ENCODE peak calls at places on chromosome 1, in seven cellular contexts. One of them, this sample, is unnamed.

GRCh38 chr1:120133228-120133927 is 42.9 kb downstream of the SEC22B start:
- DNase-seq in HCT116: no peak
- DNase-seq in HepG2: no peak
- DNase-seq in SK-N-SH: peak; percentile 1
- DNase-seq in H1: no peak
- DNase-seq in GM12878: no peak
- DNase-seq in K562: no peak
- DNase-seq in this sample: no peak

GRCh38 chr1:159786966-159787365 is 6.2 kb downstream of the DUSP23 start:
- DNase-seq in HCT116: no peak
- DNase-seq in HepG2: no peak
- DNase-seq in SK-N-SH: peak; percentile 49
- DNase-seq in H1: no peak
- DNase-seq in GM12878: no peak
- DNase-seq in K562: no peak
- DNase-seq in this sample: no peak

GRCh38 chr1:93779540-93780121 is 98.0 kb upstream of the BCAR3 start:
- DNase-seq in HCT116: peak; percentile 83
- DNase-seq in HepG2: no peak
- DNase-seq in SK-N-SH: no peak
- DNase-seq in H1: peak; percentile 36
- DNase-seq in GM12878: no peak
- DNase-seq in K562: no peak
- DNase-seq in this sample: peak; percentile 72

GRCh38 chr1:246788895-246789338 is 64.7 kb downstream of the SCCPDH start:
- DNase-seq in HCT116: no peak
- DNase-seq in HepG2: no peak
- DNase-seq in SK-N-SH: no peak
- DNase-seq in H1: no peak
- DNase-seq in GM12878: no peak
- DNase-seq in K562: no peak
- DNase-seq in this sample: no peak

GRCh38 chr1:229148041-229148671 is 122.8 kb upstream of the RAB4A start:
- DNase-seq in HCT116: no peak
- DNase-seq in HepG2: peak; percentile 94
- DNase-seq in SK-N-SH: peak; percentile 61
- DNase-seq in H1: peak; percentile 15
- DNase-seq in GM12878: no peak
- DNase-seq in K562: peak; percentile 86
- DNase-seq in this sample: no peak

GRCh38 chr1:3789421-3790300 is 6.6 kb downstream of the LRRC47 start:
- DNase-seq in HCT116: no peak
- DNase-seq in HepG2: no peak
- DNase-seq in SK-N-SH: no peak
- DNase-seq in H1: no peak
- DNase-seq in GM12878: no peak
- DNase-seq in K562: no peak
- DNase-seq in this sample: no peak

GRCh38 chr1:242086093-242086492 is 87.2 kb upstream of the MAP1LC3C start:
- DNase-seq in HCT116: no peak
- DNase-seq in HepG2: no peak
- DNase-seq in SK-N-SH: no peak
- DNase-seq in H1: peak; percentile 13
- DNase-seq in GM12878: no peak
- DNase-seq in K562: no peak
- DNase-seq in this sample: no peak

GRCh38 chr1:205392650-205393049 is 29.2 kb downstream of the LEMD1 start:
- DNase-seq in HCT116: no peak
- DNase-seq in HepG2: no peak
- DNase-seq in SK-N-SH: no peak
- DNase-seq in H1: no peak
- DNase-seq in GM12878: no peak
- DNase-seq in K562: no peak
- DNase-seq in this sample: no peak

GRCh38 chr1:59543211-59543668 is 246.3 kb downstream of the FGGY start:
- DNase-seq in HCT116: no peak
- DNase-seq in HepG2: peak; percentile 59
- DNase-seq in SK-N-SH: no peak
- DNase-seq in H1: no peak
- DNase-seq in GM12878: no peak
- DNase-seq in K562: no peak
- DNase-seq in this sample: no peak

GRCh38 chr1:43881415-43881814 is 52.2 kb upstream of the ARTN start:
- DNase-seq in HCT116: no peak
- DNase-seq in HepG2: no peak
- DNase-seq in SK-N-SH: peak; percentile 62
- DNase-seq in H1: no peak
- DNase-seq in GM12878: no peak
- DNase-seq in K562: no peak
- DNase-seq in this sample: no peak

GRCh38 chr1:88117597-88117996 is 566.5 kb upstream of the PKN2 start:
- DNase-seq in HCT116: no peak
- DNase-seq in HepG2: peak; percentile 20
- DNase-seq in SK-N-SH: no peak
- DNase-seq in H1: no peak
- DNase-seq in GM12878: no peak
- DNase-seq in K562: no peak
- DNase-seq in this sample: no peak

GRCh38 chr1:93964777-93965200 is 55.6 kb upstream of the GCLM start:
- DNase-seq in HCT116: no peak
- DNase-seq in HepG2: peak; percentile 90
- DNase-seq in SK-N-SH: no peak
- DNase-seq in H1: no peak
- DNase-seq in GM12878: peak; percentile 8
- DNase-seq in K562: no peak
- DNase-seq in this sample: no peak

GRCh38 chr1:221435510-221435909 is 306.4 kb downstream of the DUSP10 start:
- DNase-seq in HCT116: peak; percentile 46
- DNase-seq in HepG2: peak; percentile 17
- DNase-seq in SK-N-SH: peak; percentile 58
- DNase-seq in H1: no peak
- DNase-seq in GM12878: no peak
- DNase-seq in K562: peak; percentile 32
- DNase-seq in this sample: no peak

GRCh38 chr1:188170446-188170845 is 1341.7 kb downstream of the PLA2G4A start:
- DNase-seq in HCT116: no peak
- DNase-seq in HepG2: no peak
- DNase-seq in SK-N-SH: peak; percentile 23
- DNase-seq in H1: no peak
- DNase-seq in GM12878: no peak
- DNase-seq in K562: no peak
- DNase-seq in this sample: no peak

GRCh38 chr1:156705918-156706646 is 699 bp upstream of the CRABP2 start:
- DNase-seq in HCT116: no peak
- DNase-seq in HepG2: peak; percentile 23
- DNase-seq in SK-N-SH: peak; percentile 90
- DNase-seq in H1: peak; percentile 86
- DNase-seq in GM12878: no peak
- DNase-seq in K562: peak; percentile 94
- DNase-seq in this sample: no peak

GRCh38 chr1:178417858-178418257 is 78.9 kb downstream of the CLEC20A start:
- DNase-seq in HCT116: peak; percentile 88
- DNase-seq in HepG2: peak; percentile 53
- DNase-seq in SK-N-SH: no peak
- DNase-seq in H1: no peak
- DNase-seq in GM12878: no peak
- DNase-seq in K562: no peak
- DNase-seq in this sample: peak; percentile 79

GRCh38 chr1:180167021-180167701 is 12.5 kb downstream of the QSOX1 start:
- DNase-seq in HCT116: no peak
- DNase-seq in HepG2: no peak
- DNase-seq in SK-N-SH: peak; percentile 62
- DNase-seq in H1: no peak
- DNase-seq in GM12878: no peak
- DNase-seq in K562: no peak
- DNase-seq in this sample: no peak

GRCh38 chr1:63343922-63344321 is 21.6 kb downstream of the FOXD3 start:
- DNase-seq in HCT116: no peak
- DNase-seq in HepG2: no peak
- DNase-seq in SK-N-SH: no peak
- DNase-seq in H1: no peak
- DNase-seq in GM12878: no peak
- DNase-seq in K562: no peak
- DNase-seq in this sample: no peak

GRCh38 chr1:46274224-46275029 is 26.9 kb downstream of the RAD54L start:
- DNase-seq in HCT116: no peak
- DNase-seq in HepG2: no peak
- DNase-seq in SK-N-SH: no peak
- DNase-seq in H1: no peak
- DNase-seq in GM12878: no peak
- DNase-seq in K562: no peak
- DNase-seq in this sample: no peak

GRCh38 chr1:198153804-198154203 is 3.0 kb upstream of the NEK7 start:
- DNase-seq in HCT116: no peak
- DNase-seq in HepG2: no peak
- DNase-seq in SK-N-SH: no peak
- DNase-seq in H1: no peak
- DNase-seq in GM12878: no peak
- DNase-seq in K562: no peak
- DNase-seq in this sample: no peak

GRCh38 chr1:7932524-7933149 is 8.0 kb downstream of the TNFRSF9 start:
- DNase-seq in HCT116: no peak
- DNase-seq in HepG2: no peak
- DNase-seq in SK-N-SH: peak; percentile 57
- DNase-seq in H1: no peak
- DNase-seq in GM12878: no peak
- DNase-seq in K562: peak; percentile 29
- DNase-seq in this sample: no peak

GRCh38 chr1:7427066-7427465 is 344.0 kb upstream of the VAMP3 start:
- DNase-seq in HCT116: no peak
- DNase-seq in HepG2: no peak
- DNase-seq in SK-N-SH: no peak
- DNase-seq in H1: no peak
- DNase-seq in GM12878: no peak
- DNase-seq in K562: no peak
- DNase-seq in this sample: no peak

GRCh38 chr1:39652105-39652504 is 12.7 kb upstream of the HEYL start:
- DNase-seq in HCT116: no peak
- DNase-seq in HepG2: no peak
- DNase-seq in SK-N-SH: no peak
- DNase-seq in H1: no peak
- DNase-seq in GM12878: no peak
- DNase-seq in K562: no peak
- DNase-seq in this sample: no peak

GRCh38 chr1:87210151-87210550 is 118.5 kb upstream of the LMO4 start:
- DNase-seq in HCT116: no peak
- DNase-seq in HepG2: no peak
- DNase-seq in SK-N-SH: no peak
- DNase-seq in H1: no peak
- DNase-seq in GM12878: no peak
- DNase-seq in K562: no peak
- DNase-seq in this sample: no peak

GRCh38 chr1:212915245-212916091 is 34.9 kb upstream of the VASH2 start:
- DNase-seq in HCT116: no peak
- DNase-seq in HepG2: peak; percentile 50
- DNase-seq in SK-N-SH: peak; percentile 80
- DNase-seq in H1: no peak
- DNase-seq in GM12878: no peak
- DNase-seq in K562: peak; percentile 70
- DNase-seq in this sample: no peak
- TF ChIP-seq CTCF in HCT116: peak; percentile 56
- TF ChIP-seq CTCF in HepG2: peak; percentile 82
- TF ChIP-seq CTCF in SK-N-SH: peak; percentile 41
- TF ChIP-seq CTCF in H1: peak; percentile 77
- TF ChIP-seq CTCF in GM12878: peak; percentile 40
- TF ChIP-seq CTCF in K562: peak; percentile 83
- TF ChIP-seq CTCF in this sample: peak; percentile 34

DNA sequence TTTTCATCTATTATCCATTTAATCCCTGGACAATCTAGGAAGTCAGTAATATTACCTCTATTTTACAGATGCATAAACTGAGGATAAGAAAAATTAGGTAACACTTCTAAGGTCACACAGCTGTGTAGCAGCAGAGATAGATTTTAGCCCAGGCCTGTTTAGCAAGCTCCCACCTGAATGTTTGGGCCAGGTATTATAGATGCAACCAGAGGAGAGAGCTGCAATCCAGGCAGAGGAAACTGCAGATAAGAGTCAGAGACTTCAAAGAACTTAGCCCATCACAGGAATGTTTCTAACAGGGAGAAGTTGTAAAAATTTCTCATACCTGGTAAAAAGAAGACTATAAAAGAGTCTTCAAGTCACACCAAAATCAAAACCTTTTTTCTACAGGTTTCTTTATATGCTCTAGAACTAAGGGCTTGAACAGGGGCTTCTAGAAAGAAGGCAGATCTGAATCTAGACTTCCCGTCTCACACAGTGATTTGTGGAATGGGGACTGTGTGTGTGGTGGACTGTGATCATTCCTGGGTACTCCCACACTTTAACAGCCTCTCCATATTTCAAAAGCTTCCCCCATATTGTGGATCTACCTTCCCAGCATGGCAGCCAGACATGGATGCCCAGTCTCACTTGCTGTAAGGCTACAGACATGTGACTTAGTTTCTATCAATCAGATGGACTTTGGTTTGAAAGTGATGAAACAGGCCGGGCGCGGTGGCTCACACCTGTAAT is 128.7 kb downstream of the TLR5 start:
- DNase-seq in HCT116: no peak
- DNase-seq in HepG2: no peak
- DNase-seq in SK-N-SH: no peak
- DNase-seq in H1: no peak
- DNase-seq in GM12878: no peak
- DNase-seq in K562: no peak
- DNase-seq in this sample: no peak
- TF ChIP-seq SIN3A in HCT116: no peak
- TF ChIP-seq SIN3A in HepG2: no peak
- TF ChIP-seq SIN3A in SK-N-SH: no peak
- TF ChIP-seq SIN3A in H1: no peak
- TF ChIP-seq SIN3A in GM12878: no peak
- TF ChIP-seq SIN3A in K562: no peak
- TF ChIP-seq SIN3A in this sample: no peak

DNA sequence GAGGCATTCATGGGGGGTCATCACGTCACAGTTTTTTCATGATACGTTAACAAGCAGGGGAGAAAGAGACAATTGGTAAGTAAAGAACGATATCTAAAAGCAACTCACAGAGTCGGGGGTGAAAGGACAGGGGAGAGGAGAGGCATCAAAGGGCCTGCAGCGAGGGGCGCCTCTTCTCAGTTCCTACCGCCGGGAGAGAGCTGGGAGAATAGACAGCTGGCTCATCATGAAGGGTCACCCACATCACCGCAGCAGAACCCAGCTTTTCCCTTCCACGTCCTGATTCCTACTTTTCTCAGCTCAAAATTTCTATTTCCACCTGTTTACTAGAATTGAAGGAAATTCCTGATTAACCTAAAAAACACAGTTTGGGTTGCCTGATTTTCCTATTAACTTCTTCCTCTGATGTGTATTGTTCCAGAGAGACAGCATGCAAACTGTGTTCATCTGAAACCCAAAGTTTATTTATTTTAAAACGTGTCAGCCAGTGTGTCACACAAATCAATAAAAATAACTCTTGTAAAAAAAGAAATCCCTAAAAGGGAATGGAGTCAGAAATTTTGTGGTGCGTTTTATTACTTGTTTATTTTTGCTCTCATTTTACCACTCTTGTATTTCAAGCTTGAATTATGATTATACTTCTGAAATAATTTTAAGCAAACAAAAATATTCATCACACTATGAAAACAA is 75.4 kb downstream of the SLC25A24 start:
- DNase-seq in HCT116: no peak
- DNase-seq in HepG2: no peak
- DNase-seq in SK-N-SH: no peak
- DNase-seq in H1: no peak
- DNase-seq in GM12878: no peak
- DNase-seq in K562: no peak
- DNase-seq in this sample: no peak
- H3K4me3 ChIP-seq in HCT116: no peak overlapping the region
- H3K4me3 ChIP-seq in HepG2: no peak overlapping the region
- H3K4me3 ChIP-seq in SK-N-SH: no peak overlapping the region
- H3K4me3 ChIP-seq in H1: no peak overlapping the region
- H3K4me3 ChIP-seq in GM12878: no peak overlapping the region
- H3K4me3 ChIP-seq in K562: no peak overlapping the region
- H3K4me3 ChIP-seq in this sample: no peak overlapping the region

GRCh38 chr1:225652726-225653462 is at the start of gene ENAH:
- DNase-seq in HCT116: no peak
- DNase-seq in HepG2: peak; percentile 49
- DNase-seq in SK-N-SH: peak; percentile 96
- DNase-seq in H1: no peak
- DNase-seq in GM12878: no peak
- DNase-seq in K562: peak; percentile 73
- DNase-seq in this sample: no peak
- TF ChIP-seq CTCF in HCT116: no peak
- TF ChIP-seq CTCF in HepG2: no peak
- TF ChIP-seq CTCF in SK-N-SH: no peak
- TF ChIP-seq CTCF in H1: no peak
- TF ChIP-seq CTCF in GM12878: no peak
- TF ChIP-seq CTCF in K562: no peak
- TF ChIP-seq CTCF in this sample: no peak